ENCODE peak calls at places on chromosomes 13 and 19, in seven cellular contexts. Q is T-helper 1 cell; Z is C1 segment of cervical spinal cord; K is skeletal muscle cell; I is activated CD8-positive, alpha-beta T cell treated with anti-CD3 and anti-CD28 coated beads, Interleukin-2, amount 10 ng/mL, durations not matched to agents 7 days and 5 days; H is heart right ventricle; Y is lung. J is an unnamed sample.

GRCh38 chr13:113791226-113791625 is 32.2 kb downstream of the TMEM255B start:
- DNase-seq in I (no peak), K (no peak), H (no peak), Y (no peak), Z (no peak), Q (no peak), J (no peak)

GRCh38 chr19:6424190-6424938 is at the start of gene KHSRP:
- DNase-seq in Y (no peak), H (peak), Z (no peak), K (no peak), I (peak), Q (no peak), J (no peak)

GRCh38 chr19:31963741-31964140 is 381.7 kb upstream of the ZNF507 start:
- DNase-seq in Q (no peak), Y (no peak), Z (no peak), K (no peak), H (peak), I (no peak), J (no peak)

GRCh38 chr19:5826531-5827341 is 12.8 kb downstream of the FUT6 start:
- DNase-seq in H (peak), K (no peak), Q (no peak), I (no peak), Y (peak), Z (no peak), J (peak)

GRCh38 chr13:74555291-74556001 is 421.2 kb upstream of the KLF12 start:
- DNase-seq in I (no peak), K (no peak), Q (no peak), H (no peak), Z (no peak), Y (no peak), J (no peak)

GRCh38 chr13:43783820-43784219 is 3.0 kb downstream of the ENOX1 start:
- DNase-seq in I (no peak), H (no peak), K (no peak), Q (no peak), Y (no peak), Z (no peak), J (no peak)

GRCh38 chr13:101917833-101918755 is 465.6 kb downstream of the ITGBL1 start:
- DNase-seq in K (no peak), Y (no peak), I (no peak), H (no peak), Q (no peak), Z (no peak), J (no peak)

GRCh38 chr13:58324130-58324529 is 692.6 kb downstream of the PCDH17 start:
- DNase-seq in I (no peak), Y (no peak), Z (no peak), Q (no peak), K (no peak), H (no peak), J (no peak)

GRCh38 chr13:100566543-100566942 is 22.0 kb downstream of the GGACT start:
- DNase-seq in H (no peak), Y (no peak), K (no peak), Z (no peak), Q (no peak), I (no peak), J (no peak)

GRCh38 chr19:58558066-58558622 is at the start of gene UBE2M:
- DNase-seq in K (no peak), Y (peak), I (peak), Q (peak), H (peak), Z (no peak), J (no peak)

GRCh38 chr19:1018393-1018792 is 2.5 kb downstream of the TMEM259 start:
- DNase-seq in I (no peak), Z (no peak), H (no peak), Q (no peak), Y (no peak), K (no peak), J (no peak)

GRCh38 chr13:50071399-50071798 is 56.2 kb downstream of the KCNRG start:
- DNase-seq in K (no peak), I (no peak), Q (no peak), Z (no peak), Y (no peak), H (no peak), J (no peak)

GRCh38 chr19:40244596-40244995 is 18.1 kb upstream of the CCNP start:
- DNase-seq in Q (no peak), H (no peak), Y (no peak), I (no peak), K (no peak), Z (no peak), J (no peak)

GRCh38 chr13:25372275-25373081 is 704 bp downstream of the ATP8A2 start:
- DNase-seq in H (no peak), Q (no peak), I (no peak), Z (no peak), K (no peak), Y (no peak), J (no peak)

GRCh38 chr13:46315491-46316075 is 71.5 kb downstream of the RUBCNL start:
- DNase-seq in K (no peak), Y (no peak), Z (no peak), H (no peak), I (no peak), Q (no peak), J (no peak)

GRCh38 chr19:31589109-31589508 is 239.9 kb upstream of the TSHZ3 start:
- DNase-seq in H (no peak), K (no peak), Z (no peak), I (no peak), Q (no peak), Y (no peak), J (no peak)

GRCh38 chr13:29581666-29582065 is 13.8 kb downstream of the SLC7A1 start:
- DNase-seq in I (no peak), Q (no peak), Z (no peak), K (no peak), Y (no peak), H (no peak), J (no peak)